ENCODE peak calls at places on chromosomes 3 and 15, in six cellular contexts. One of them, this sample, is unnamed.

GRCh38 chr15:32956006-32956405 is 238.2 kb downstream of the GREM1 start:
- DNase-seq in NCI-H1694 treated with DMSO at 0.1 percent for 48 hours: no peak
- DNase-seq in effector memory CD8-positive, alpha-beta T cell: no peak
- DNase-seq in NCI-H460: peak
- DNase-seq in stimulated activated CD4-positive, alpha-beta T cell treated with anti-CD3 and anti-CD28 coated beads, TNF-alpha, amount 100 ng/mL, for 4 hours: no peak
- DNase-seq in AG09319: peak
- DNase-seq in this sample: no peak

GRCh38 chr3:45509038-45509767 is 85.3 kb upstream of the LIMD1 start:
- DNase-seq in stimulated activated CD4-positive, alpha-beta T cell treated with anti-CD3 and anti-CD28 coated beads, TNF-alpha, amount 100 ng/mL, for 4 hours: no peak
- DNase-seq in effector memory CD8-positive, alpha-beta T cell: no peak
- DNase-seq in AG09319: peak
- DNase-seq in NCI-H1694 treated with DMSO at 0.1 percent for 48 hours: peak
- DNase-seq in NCI-H460: no peak
- DNase-seq in this sample: no peak

GRCh38 chr3:171704002-171704401 is 106.3 kb downstream of the PLD1 start:
- DNase-seq in AG09319: no peak
- DNase-seq in NCI-H460: peak
- DNase-seq in effector memory CD8-positive, alpha-beta T cell: peak
- DNase-seq in stimulated activated CD4-positive, alpha-beta T cell treated with anti-CD3 and anti-CD28 coated beads, TNF-alpha, amount 100 ng/mL, for 4 hours: no peak
- DNase-seq in NCI-H1694 treated with DMSO at 0.1 percent for 48 hours: peak
- DNase-seq in this sample: peak

GRCh38 chr3:158384019-158384418 is 187.0 kb upstream of the MLF1 start:
- DNase-seq in NCI-H1694 treated with DMSO at 0.1 percent for 48 hours: no peak
- DNase-seq in NCI-H460: no peak
- DNase-seq in effector memory CD8-positive, alpha-beta T cell: no peak
- DNase-seq in stimulated activated CD4-positive, alpha-beta T cell treated with anti-CD3 and anti-CD28 coated beads, TNF-alpha, amount 100 ng/mL, for 4 hours: no peak
- DNase-seq in AG09319: no peak
- DNase-seq in this sample: no peak

GRCh38 chr3:195441476-195441970 is 1.3 kb downstream of the ACAP2 start:
- DNase-seq in NCI-H1694 treated with DMSO at 0.1 percent for 48 hours: no peak
- DNase-seq in effector memory CD8-positive, alpha-beta T cell: no peak
- DNase-seq in stimulated activated CD4-positive, alpha-beta T cell treated with anti-CD3 and anti-CD28 coated beads, TNF-alpha, amount 100 ng/mL, for 4 hours: no peak
- DNase-seq in NCI-H460: no peak
- DNase-seq in AG09319: no peak
- DNase-seq in this sample: peak

GRCh38 chr3:126811530-126811929 is 107.5 kb downstream of the CHCHD6 start:
- DNase-seq in NCI-H1694 treated with DMSO at 0.1 percent for 48 hours: no peak
- DNase-seq in AG09319: no peak
- DNase-seq in NCI-H460: no peak
- DNase-seq in stimulated activated CD4-positive, alpha-beta T cell treated with anti-CD3 and anti-CD28 coated beads, TNF-alpha, amount 100 ng/mL, for 4 hours: no peak
- DNase-seq in effector memory CD8-positive, alpha-beta T cell: no peak
- DNase-seq in this sample: no peak

GRCh38 chr15:73969151-73969759 is 22.8 kb downstream of the STOML1 start:
- DNase-seq in effector memory CD8-positive, alpha-beta T cell: no peak
- DNase-seq in NCI-H460: no peak
- DNase-seq in AG09319: no peak
- DNase-seq in stimulated activated CD4-positive, alpha-beta T cell treated with anti-CD3 and anti-CD28 coated beads, TNF-alpha, amount 100 ng/mL, for 4 hours: no peak
- DNase-seq in NCI-H1694 treated with DMSO at 0.1 percent for 48 hours: no peak
- DNase-seq in this sample: no peak

GRCh38 chr15:95561463-95561862 is 769.0 kb upstream of the NR2F2 start:
- DNase-seq in NCI-H1694 treated with DMSO at 0.1 percent for 48 hours: no peak
- DNase-seq in effector memory CD8-positive, alpha-beta T cell: no peak
- DNase-seq in AG09319: no peak
- DNase-seq in NCI-H460: no peak
- DNase-seq in stimulated activated CD4-positive, alpha-beta T cell treated with anti-CD3 and anti-CD28 coated beads, TNF-alpha, amount 100 ng/mL, for 4 hours: no peak
- DNase-seq in this sample: no peak

GRCh38 chr3:152302521-152303021 is 33.8 kb downstream of the MBNL1 start:
- DNase-seq in NCI-H460: no peak
- DNase-seq in stimulated activated CD4-positive, alpha-beta T cell treated with anti-CD3 and anti-CD28 coated beads, TNF-alpha, amount 100 ng/mL, for 4 hours: no peak
- DNase-seq in AG09319: peak
- DNase-seq in NCI-H1694 treated with DMSO at 0.1 percent for 48 hours: no peak
- DNase-seq in effector memory CD8-positive, alpha-beta T cell: no peak
- DNase-seq in this sample: no peak

GRCh38 chr15:100879461-100880138 is at the start of gene ALDH1A3:
- DNase-seq in NCI-H1694 treated with DMSO at 0.1 percent for 48 hours: no peak
- DNase-seq in stimulated activated CD4-positive, alpha-beta T cell treated with anti-CD3 and anti-CD28 coated beads, TNF-alpha, amount 100 ng/mL, for 4 hours: no peak
- DNase-seq in effector memory CD8-positive, alpha-beta T cell: no peak
- DNase-seq in AG09319: no peak
- DNase-seq in NCI-H460: peak
- DNase-seq in this sample: no peak

GRCh38 chr15:61661791-61662190 is 398.5 kb downstream of the VPS13C start:
- DNase-seq in NCI-H460: no peak
- DNase-seq in stimulated activated CD4-positive, alpha-beta T cell treated with anti-CD3 and anti-CD28 coated beads, TNF-alpha, amount 100 ng/mL, for 4 hours: no peak
- DNase-seq in NCI-H1694 treated with DMSO at 0.1 percent for 48 hours: no peak
- DNase-seq in effector memory CD8-positive, alpha-beta T cell: no peak
- DNase-seq in AG09319: no peak
- DNase-seq in this sample: no peak

GRCh38 chr3:186216903-186217819 is 108.3 kb upstream of the ETV5 start:
- DNase-seq in effector memory CD8-positive, alpha-beta T cell: no peak
- DNase-seq in stimulated activated CD4-positive, alpha-beta T cell treated with anti-CD3 and anti-CD28 coated beads, TNF-alpha, amount 100 ng/mL, for 4 hours: no peak
- DNase-seq in NCI-H1694 treated with DMSO at 0.1 percent for 48 hours: no peak
- DNase-seq in AG09319: no peak
- DNase-seq in NCI-H460: no peak
- DNase-seq in this sample: no peak

GRCh38 chr3:188339410-188340295 is 185.7 kb downstream of the LPP start:
- DNase-seq in AG09319: no peak
- DNase-seq in NCI-H1694 treated with DMSO at 0.1 percent for 48 hours: no peak
- DNase-seq in effector memory CD8-positive, alpha-beta T cell: peak
- DNase-seq in stimulated activated CD4-positive, alpha-beta T cell treated with anti-CD3 and anti-CD28 coated beads, TNF-alpha, amount 100 ng/mL, for 4 hours: no peak
- DNase-seq in NCI-H460: no peak
- DNase-seq in this sample: no peak